ENCODE peak calls at places on chromosome 1, in eight cellular contexts. U is cerebellar cortex; H is heart left ventricle; O is T47D; C is thyroid gland; P is activated naive CD4-positive, alpha-beta T cell; X is cardiac septum; Y is activated CD4-positive, alpha-beta T cell treated with anti-CD3 and anti-CD28 coated beads for 24 hours. S is an unnamed sample.

GRCh38 chr1:207670192-207670591 is 25.3 kb downstream of the CR1L start:
- DNase-seq in U (no peak), H (no peak), O (no peak), C (no peak), P (no peak), X (no peak), Y (no peak), S (no peak)

GRCh38 chr1:8818325-8818775 is 910 bp upstream of the RERE start:
- DNase-seq in U (peak), H (peak), O (no peak), C (peak), P (no peak), X (no peak), Y (no peak), S (peak)

GRCh38 chr1:27562021-27562420 is 41.9 kb downstream of the AHDC1 start:
- DNase-seq in U (no peak), H (peak), O (no peak), C (no peak), P (no peak), X (no peak), Y (no peak), S (no peak)

GRCh38 chr1:111736548-111737215 is 2.5 kb downstream of the INKA2 start:
- DNase-seq in U (no peak), H (peak), O (no peak), C (no peak), P (no peak), X (peak), Y (no peak), S (peak)

GRCh38 chr1:164772635-164773034 is 213.7 kb downstream of the PBX1 start:
- DNase-seq in U (no peak), H (peak), O (no peak), C (peak), P (no peak), X (no peak), Y (no peak), S (no peak)

GRCh38 chr1:91768786-91769697 is 116.9 kb downstream of the TGFBR3 start:
- DNase-seq in U (no peak), H (no peak), O (no peak), C (no peak), P (no peak), X (no peak), Y (no peak), S (no peak)

GRCh38 chr1:112744019-112744578 is 29.0 kb upstream of the PPM1J start:
- DNase-seq in U (no peak), H (no peak), O (no peak), C (peak), P (no peak), X (no peak), Y (no peak), S (no peak)

GRCh38 chr1:177847843-177848242 is 122.0 kb downstream of the SEC16B start:
- DNase-seq in U (no peak), H (no peak), O (no peak), C (no peak), P (no peak), X (no peak), Y (no peak), S (no peak)

S was measured in pons.